ENCODE peak calls at places on chromosomes 1 and 21, in five cellular contexts. One of them, this sample, is unnamed.

GRCh38 chr1:50371749-50372148 is 51.5 kb downstream of the DMRTA2 start:
- DNase-seq in brain microvascular endothelial cell: no peak
- DNase-seq in AG10803: peak
- DNase-seq in psoas muscle: no peak
- DNase-seq in tibial nerve: no peak
- DNase-seq in this sample: no peak

GRCh38 chr1:26771643-26772321 is 16.0 kb upstream of the PIGV start:
- DNase-seq in brain microvascular endothelial cell: peak
- DNase-seq in AG10803: peak
- DNase-seq in psoas muscle: peak
- DNase-seq in tibial nerve: no peak
- DNase-seq in this sample: peak

GRCh38 chr1:223716302-223716862 is 4.0 kb downstream of the CAPN2 start:
- DNase-seq in brain microvascular endothelial cell: no peak
- DNase-seq in AG10803: peak
- DNase-seq in psoas muscle: no peak
- DNase-seq in tibial nerve: no peak
- DNase-seq in this sample: no peak

GRCh38 chr21:35196128-35196527 is 147.0 kb upstream of the RUNX1 start:
- DNase-seq in brain microvascular endothelial cell: no peak
- DNase-seq in AG10803: no peak
- DNase-seq in psoas muscle: no peak
- DNase-seq in tibial nerve: no peak
- DNase-seq in this sample: no peak

GRCh38 chr21:20443558-20444155 is 554.6 kb upstream of the NCAM2 start:
- DNase-seq in brain microvascular endothelial cell: no peak
- DNase-seq in AG10803: no peak
- DNase-seq in psoas muscle: no peak
- DNase-seq in tibial nerve: no peak
- DNase-seq in this sample: no peak

GRCh38 chr1:184075040-184076029 is 23.8 kb downstream of the TSEN15 start:
- DNase-seq in brain microvascular endothelial cell: peak
- DNase-seq in AG10803: peak
- DNase-seq in psoas muscle: no peak
- DNase-seq in tibial nerve: peak
- DNase-seq in this sample: no peak

GRCh38 chr1:182965096-182965495 is 12.1 kb upstream of the SHCBP1L start:
- DNase-seq in brain microvascular endothelial cell: no peak
- DNase-seq in AG10803: no peak
- DNase-seq in psoas muscle: no peak
- DNase-seq in tibial nerve: no peak
- DNase-seq in this sample: no peak

GRCh38 chr21:24955275-24955961 is 651.9 kb downstream of the MRPL39 start:
- DNase-seq in brain microvascular endothelial cell: no peak
- DNase-seq in AG10803: no peak
- DNase-seq in psoas muscle: no peak
- DNase-seq in tibial nerve: no peak
- DNase-seq in this sample: no peak

GRCh38 chr1:1891349-1892078 is 627 bp upstream of the GNB1 start:
- DNase-seq in brain microvascular endothelial cell: peak
- DNase-seq in AG10803: peak
- DNase-seq in psoas muscle: peak
- DNase-seq in tibial nerve: peak
- DNase-seq in this sample: no peak

GRCh38 chr1:217029311-217030157 is 306.3 kb upstream of the ESRRG start:
- DNase-seq in brain microvascular endothelial cell: peak
- DNase-seq in AG10803: peak
- DNase-seq in psoas muscle: no peak
- DNase-seq in tibial nerve: peak
- DNase-seq in this sample: peak

GRCh38 chr1:200355815-200356214 is 54.0 kb downstream of the ZNF281 start:
- DNase-seq in brain microvascular endothelial cell: no peak
- DNase-seq in AG10803: no peak
- DNase-seq in psoas muscle: no peak
- DNase-seq in tibial nerve: no peak
- DNase-seq in this sample: no peak

GRCh38 chr1:22500476-22500875 is 48.8 kb downstream of the ZBTB40 start:
- DNase-seq in brain microvascular endothelial cell: peak
- DNase-seq in AG10803: peak
- DNase-seq in psoas muscle: peak
- DNase-seq in tibial nerve: peak
- DNase-seq in this sample: peak

GRCh38 chr1:185929759-185930158 is 195.6 kb downstream of the HMCN1 start:
- DNase-seq in brain microvascular endothelial cell: no peak
- DNase-seq in AG10803: peak
- DNase-seq in psoas muscle: no peak
- DNase-seq in tibial nerve: no peak
- DNase-seq in this sample: no peak

GRCh38 chr1:223761416-223761815 is 49.1 kb downstream of the CAPN2 start:
- DNase-seq in brain microvascular endothelial cell: no peak
- DNase-seq in AG10803: peak
- DNase-seq in psoas muscle: no peak
- DNase-seq in tibial nerve: no peak
- DNase-seq in this sample: no peak

GRCh38 chr1:190608282-190608681 is 130.6 kb upstream of the BRINP3 start:
- DNase-seq in brain microvascular endothelial cell: no peak
- DNase-seq in AG10803: no peak
- DNase-seq in psoas muscle: no peak
- DNase-seq in tibial nerve: no peak
- DNase-seq in this sample: no peak

GRCh38 chr1:228404107-228404720 is 2.4 kb downstream of the TRIM11 start:
- DNase-seq in brain microvascular endothelial cell: no peak
- DNase-seq in AG10803: no peak
- DNase-seq in psoas muscle: no peak
- DNase-seq in tibial nerve: no peak
- DNase-seq in this sample: no peak

DNA sequence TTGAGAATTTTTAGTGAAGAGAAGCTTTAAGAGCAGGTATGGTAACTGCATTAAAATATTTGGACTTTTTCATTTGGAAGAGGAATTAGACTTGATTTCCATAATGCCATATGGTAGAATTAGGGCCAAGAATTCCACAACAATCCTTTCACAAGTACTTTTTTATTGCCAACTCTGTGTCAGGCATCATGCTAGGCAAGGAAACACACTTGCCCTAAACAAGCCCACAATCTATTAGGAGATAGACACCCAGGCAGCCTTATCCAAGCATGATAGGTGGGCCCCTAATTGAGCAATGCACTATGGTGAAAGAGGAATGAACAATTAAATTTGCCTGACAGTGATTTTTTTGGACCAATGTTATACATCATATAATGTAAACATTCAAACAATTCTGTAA is 353.0 kb downstream of the TGFB2 start:
- DNase-seq in brain microvascular endothelial cell: no peak
- DNase-seq in AG10803: no peak
- DNase-seq in psoas muscle: no peak
- DNase-seq in tibial nerve: no peak
- DNase-seq in this sample: no peak
- H3K4me3 ChIP-seq in brain microvascular endothelial cell: no peak
- H3K4me3 ChIP-seq in AG10803: no peak
- H3K4me3 ChIP-seq in psoas muscle: no peak
- H3K4me3 ChIP-seq in tibial nerve: no peak
- H3K4me3 ChIP-seq in this sample: no peak

GRCh38 chr1:167105150-167105840 is 11.4 kb downstream of the STYXL2 start:
- DNase-seq in brain microvascular endothelial cell: no peak
- DNase-seq in AG10803: no peak
- DNase-seq in psoas muscle: no peak
- DNase-seq in tibial nerve: no peak
- DNase-seq in this sample: no peak

GRCh38 chr1:167109125-167109524 is 15.2 kb downstream of the STYXL2 start:
- DNase-seq in brain microvascular endothelial cell: no peak
- DNase-seq in AG10803: no peak
- DNase-seq in psoas muscle: no peak
- DNase-seq in tibial nerve: no peak
- DNase-seq in this sample: no peak

GRCh38 chr1:167103236-167103894 is 9.5 kb downstream of the STYXL2 start:
- DNase-seq in brain microvascular endothelial cell: no peak
- DNase-seq in AG10803: no peak
- DNase-seq in psoas muscle: no peak
- DNase-seq in tibial nerve: no peak
- DNase-seq in this sample: peak

GRCh38 chr1:167107456-167107855 is 13.6 kb downstream of the STYXL2 start:
- DNase-seq in brain microvascular endothelial cell: peak
- DNase-seq in AG10803: no peak
- DNase-seq in psoas muscle: no peak
- DNase-seq in tibial nerve: no peak
- DNase-seq in this sample: no peak

DNA sequence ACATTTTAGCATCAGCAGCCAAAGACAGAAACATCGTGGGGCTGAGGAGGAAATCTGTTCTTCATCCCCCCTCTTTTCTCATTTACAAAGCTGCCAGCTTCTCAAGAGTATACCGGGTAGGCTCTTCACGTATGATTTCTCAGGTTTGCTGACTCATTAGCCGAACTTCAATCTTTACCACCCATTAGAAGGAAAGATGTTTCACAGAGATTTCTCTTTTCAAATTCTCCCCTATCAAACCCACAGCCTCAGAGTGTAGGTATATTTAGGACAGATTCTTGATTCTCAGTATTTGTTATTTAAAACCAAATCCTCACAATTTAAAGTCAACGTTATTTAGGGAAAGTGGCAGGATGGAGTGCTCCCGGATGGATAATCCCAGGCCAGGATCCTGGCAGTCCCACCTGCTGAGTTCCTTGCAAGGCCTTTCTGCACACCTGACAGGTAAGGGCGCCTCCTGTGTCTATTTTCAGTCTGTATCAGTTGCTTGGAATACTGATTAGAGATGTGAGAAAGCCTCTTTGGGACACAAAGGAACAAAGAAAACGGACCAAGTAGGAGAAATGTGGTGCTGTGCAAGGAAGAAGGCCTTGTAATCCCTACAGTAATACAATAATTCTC is 12.1 kb downstream of the STYXL2 start:
- DNase-seq in brain microvascular endothelial cell: no peak
- DNase-seq in AG10803: no peak
- DNase-seq in psoas muscle: no peak
- DNase-seq in tibial nerve: no peak
- DNase-seq in this sample: no peak
- H3K4me3 ChIP-seq in brain microvascular endothelial cell: no peak
- H3K4me3 ChIP-seq in AG10803: no peak
- H3K4me3 ChIP-seq in psoas muscle: peak
- H3K4me3 ChIP-seq in tibial nerve: no peak
- H3K4me3 ChIP-seq in this sample: no peak

DNA sequence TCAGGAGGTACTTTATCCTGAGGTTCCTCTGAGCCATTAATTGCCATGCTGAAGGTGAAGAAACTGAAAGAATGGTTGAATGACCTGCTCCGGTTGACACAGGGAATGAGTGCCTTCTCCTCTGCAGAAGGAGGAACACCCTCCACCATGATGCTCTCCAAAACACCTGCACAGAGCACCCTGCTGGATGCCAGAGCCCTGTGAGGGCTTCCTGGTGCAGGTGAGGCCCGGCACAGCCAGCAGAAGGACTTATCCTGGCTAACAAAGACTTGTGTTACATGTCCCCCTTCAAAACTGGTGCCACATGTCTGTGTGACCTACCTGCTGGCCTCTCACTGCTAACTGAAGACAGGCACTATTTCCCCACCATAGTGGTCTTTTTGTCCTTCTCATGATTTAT is 14.3 kb upstream of the LBR start:
- DNase-seq in brain microvascular endothelial cell: no peak
- DNase-seq in AG10803: no peak
- DNase-seq in psoas muscle: no peak
- DNase-seq in tibial nerve: no peak
- DNase-seq in this sample: no peak
- H3K4me3 ChIP-seq in brain microvascular endothelial cell: no peak
- H3K4me3 ChIP-seq in AG10803: no peak
- H3K4me3 ChIP-seq in psoas muscle: no peak
- H3K4me3 ChIP-seq in tibial nerve: no peak
- H3K4me3 ChIP-seq in this sample: no peak

GRCh38 chr1:67793562-67793961 is 39.7 kb downstream of the GNG12 start:
- DNase-seq in brain microvascular endothelial cell: peak
- DNase-seq in AG10803: peak
- DNase-seq in psoas muscle: no peak
- DNase-seq in tibial nerve: no peak
- DNase-seq in this sample: no peak
- H3K4me3 ChIP-seq in brain microvascular endothelial cell: no peak
- H3K4me3 ChIP-seq in AG10803: no peak
- H3K4me3 ChIP-seq in psoas muscle: no peak
- H3K4me3 ChIP-seq in tibial nerve: no peak
- H3K4me3 ChIP-seq in this sample: no peak

DNA sequence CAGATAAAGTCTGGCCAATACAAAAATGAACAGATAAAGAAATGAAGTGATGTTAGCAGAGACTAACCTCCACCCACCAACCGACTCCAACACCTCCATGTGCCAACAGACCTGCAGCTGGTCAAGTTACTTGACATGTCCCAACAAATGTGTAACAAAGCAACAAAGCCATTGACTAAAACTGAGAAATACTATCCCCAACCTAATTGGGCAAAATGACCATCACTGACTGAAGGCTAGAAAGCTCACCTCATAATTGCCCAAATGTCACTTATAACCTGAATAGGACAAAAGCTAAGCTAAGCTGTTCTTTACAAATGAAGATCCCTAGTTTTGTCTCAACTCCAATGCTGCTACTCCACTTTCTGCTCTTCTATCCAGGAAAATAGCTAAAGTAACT is 7.5 kb downstream of the KDM5B start:
- DNase-seq in brain microvascular endothelial cell: no peak
- DNase-seq in AG10803: no peak
- DNase-seq in psoas muscle: no peak
- DNase-seq in tibial nerve: no peak
- DNase-seq in this sample: no peak
- H3K4me3 ChIP-seq in brain microvascular endothelial cell: no peak
- H3K4me3 ChIP-seq in AG10803: no peak
- H3K4me3 ChIP-seq in psoas muscle: no peak
- H3K4me3 ChIP-seq in tibial nerve: no peak
- H3K4me3 ChIP-seq in this sample: no peak